ENCODE peak calls at places on chromosome 13, in seven cellular contexts. J is GM12891, T is GM12878, Z is HepG2, Y is H1, B is K562, F is SK-N-SH. N is an unnamed sample.

GRCh38 chr13:94704347-94705080 is 7.8 kb downstream of the SOX21 start:
- DNase-seq in B (no peak), T (no peak), F (peak), J (no peak), Y (no peak), Z (no peak), N (no peak)

GRCh38 chr13:91598655-91599054 is 200.2 kb downstream of the GPC5 start:
- DNase-seq in T (no peak), Y (no peak), J (no peak), F (no peak), Z (no peak), B (no peak), N (no peak)

GRCh38 chr13:67119481-67119883 is 110.7 kb downstream of the PCDH9 start:
- DNase-seq in J (no peak), Y (no peak), T (no peak), B (no peak), F (no peak), Z (no peak), N (no peak)

GRCh38 chr13:100300213-100300612 is 211.3 kb downstream of the PCCA start:
- DNase-seq in F (peak), T (no peak), Y (no peak), Z (no peak), B (no peak), J (no peak), N (no peak)

GRCh38 chr13:42320375-42320787 is 48.4 kb downstream of the AKAP11 start:
- DNase-seq in T (no peak), F (no peak), Z (no peak), J (no peak), B (no peak), Y (no peak), N (no peak)

GRCh38 chr13:47829684-47830083 is 171.4 kb downstream of the SUCLA2 start:
- DNase-seq in F (no peak), T (no peak), B (no peak), Z (no peak), Y (no peak), J (no peak), N (no peak)

GRCh38 chr13:94556016-94556415 is 39.9 kb downstream of the TGDS start:
- DNase-seq in T (no peak), F (no peak), J (no peak), Y (no peak), Z (no peak), B (no peak), N (no peak)

GRCh38 chr13:89688908-89689307 is 1658.6 kb upstream of the MIR17HG start:
- DNase-seq in Z (no peak), Y (no peak), T (no peak), J (no peak), F (no peak), B (no peak), N (no peak)

GRCh38 chr13:41492432-41493267 is 35.3 kb downstream of the RGCC start:
- DNase-seq in B (no peak), Y (no peak), F (no peak), J (no peak), Z (no peak), T (no peak), N (no peak)

GRCh38 chr13:57286511-57287098 is 119.6 kb downstream of the PRR20E start:
- DNase-seq in T (no peak), F (peak), J (no peak), Z (no peak), B (no peak), Y (no peak), N (no peak)

GRCh38 chr13:112446867-112447266 is 70.7 kb downstream of the SPACA7 start:
- DNase-seq in B (no peak), Y (no peak), Z (no peak), J (no peak), T (no peak), F (peak), N (no peak)

GRCh38 chr13:63041640-63042414 is 1626.2 kb upstream of the PCDH20 start:
- DNase-seq in J (no peak), B (no peak), F (no peak), Z (no peak), T (no peak), Y (no peak), N (no peak)

GRCh38 chr13:111145506-111145905 is 30.4 kb downstream of the ARHGEF7 start:
- DNase-seq in F (no peak), Y (no peak), J (no peak), T (no peak), B (no peak), Z (no peak), N (no peak)

GRCh38 chr13:111914241-111915103 is 152.5 kb upstream of the SOX1 start:
- DNase-seq in J (no peak), T (no peak), F (no peak), B (no peak), Y (no peak), Z (no peak), N (no peak)

GRCh38 chr13:70027551-70027950 is 80.1 kb upstream of the ATXN8OS start:
- DNase-seq in F (no peak), Z (no peak), Y (no peak), T (no peak), J (no peak), B (no peak), N (no peak)

GRCh38 chr13:30504081-30504480 is 38.3 kb upstream of the HMGB1 start:
- DNase-seq in T (peak), J (peak), F (no peak), Z (no peak), Y (no peak), B (peak), N (peak)

GRCh38 chr13:29436291-29436690 is 159.2 kb downstream of the SLC7A1 start:
- DNase-seq in T (no peak), Z (no peak), B (no peak), J (no peak), Y (no peak), F (no peak), N (no peak)

GRCh38 chr13:29438772-29439171 is 156.7 kb downstream of the SLC7A1 start:
- DNase-seq in F (no peak), J (no peak), Y (no peak), Z (no peak), T (no peak), B (no peak), N (no peak)

GRCh38 chr13:29435125-29435911 is 160.2 kb downstream of the SLC7A1 start:
- DNase-seq in Y (no peak), F (peak), T (no peak), J (no peak), B (no peak), Z (no peak), N (no peak)

GRCh38 chr13:29436721-29437250 is 158.7 kb downstream of the SLC7A1 start:
- DNase-seq in Z (no peak), T (no peak), J (no peak), F (no peak), B (no peak), Y (no peak), N (no peak)

DNA sequence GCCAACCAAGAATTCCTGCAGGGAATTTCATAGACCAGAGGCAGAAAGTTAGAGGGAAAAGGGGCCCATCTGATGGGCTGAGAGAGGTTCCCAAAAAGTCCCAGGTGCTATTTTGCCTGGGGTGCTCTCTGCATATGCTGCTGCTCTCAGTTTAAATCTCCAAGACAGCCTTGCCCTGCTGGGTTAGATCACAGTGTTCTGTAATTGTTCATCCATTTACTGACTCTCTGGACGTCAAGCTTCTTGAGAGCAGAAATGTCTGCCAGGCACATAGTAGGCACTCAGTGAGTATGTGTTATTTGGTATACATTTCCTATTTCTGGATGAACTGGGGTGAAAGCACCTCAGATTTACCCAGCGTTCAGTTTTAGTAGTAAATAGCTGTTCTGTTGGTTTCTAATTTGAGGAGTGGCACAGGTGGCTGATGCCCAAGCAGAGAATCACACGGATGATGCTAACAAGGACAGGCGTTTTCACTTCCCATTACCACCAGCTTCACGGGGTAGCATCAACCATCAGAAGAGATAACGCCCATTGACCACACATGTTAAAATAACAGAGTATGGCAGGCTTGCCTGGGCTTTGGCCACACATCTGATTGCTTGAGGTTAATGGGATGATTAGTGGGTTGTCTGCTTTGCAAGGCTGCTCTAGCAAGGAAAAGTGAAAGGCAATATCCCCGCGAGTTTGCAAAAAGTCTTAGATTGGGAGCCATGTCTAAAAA is 161.1 kb downstream of the SLC7A1 start:
- DNase-seq in Y (no peak), Z (no peak), T (peak), B (no peak), J (no peak), F (peak), N (no peak)
- TF ChIP-seq TAF1 in Y (no peak), Z (no peak), T (no peak), B (no peak), J (no peak), F (no peak), N (no peak)

DNA sequence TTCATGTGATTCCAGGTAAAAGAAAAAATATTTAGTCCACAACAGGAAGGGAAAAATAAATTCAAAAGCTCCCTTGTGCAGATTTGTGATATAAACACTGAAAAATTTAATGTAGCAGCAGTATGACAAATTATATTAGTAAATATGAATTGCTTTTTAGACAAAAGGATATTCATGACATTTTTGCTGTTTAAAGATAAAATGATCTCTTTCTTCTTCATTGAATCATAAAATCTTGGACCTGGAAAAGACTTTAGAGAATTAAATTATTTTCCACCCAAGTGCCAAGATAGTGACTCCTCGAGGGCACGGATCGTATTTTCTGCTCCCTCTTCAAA is 85.4 kb downstream of the MBNL2 start:
- DNase-seq in Y (no peak), J (no peak), T (no peak), F (no peak), B (no peak), Z (no peak), N (no peak)
- TF ChIP-seq TAF1 in Y (no peak), J (no peak), T (no peak), F (no peak), B (no peak), Z (no peak), N (no peak)

DNA sequence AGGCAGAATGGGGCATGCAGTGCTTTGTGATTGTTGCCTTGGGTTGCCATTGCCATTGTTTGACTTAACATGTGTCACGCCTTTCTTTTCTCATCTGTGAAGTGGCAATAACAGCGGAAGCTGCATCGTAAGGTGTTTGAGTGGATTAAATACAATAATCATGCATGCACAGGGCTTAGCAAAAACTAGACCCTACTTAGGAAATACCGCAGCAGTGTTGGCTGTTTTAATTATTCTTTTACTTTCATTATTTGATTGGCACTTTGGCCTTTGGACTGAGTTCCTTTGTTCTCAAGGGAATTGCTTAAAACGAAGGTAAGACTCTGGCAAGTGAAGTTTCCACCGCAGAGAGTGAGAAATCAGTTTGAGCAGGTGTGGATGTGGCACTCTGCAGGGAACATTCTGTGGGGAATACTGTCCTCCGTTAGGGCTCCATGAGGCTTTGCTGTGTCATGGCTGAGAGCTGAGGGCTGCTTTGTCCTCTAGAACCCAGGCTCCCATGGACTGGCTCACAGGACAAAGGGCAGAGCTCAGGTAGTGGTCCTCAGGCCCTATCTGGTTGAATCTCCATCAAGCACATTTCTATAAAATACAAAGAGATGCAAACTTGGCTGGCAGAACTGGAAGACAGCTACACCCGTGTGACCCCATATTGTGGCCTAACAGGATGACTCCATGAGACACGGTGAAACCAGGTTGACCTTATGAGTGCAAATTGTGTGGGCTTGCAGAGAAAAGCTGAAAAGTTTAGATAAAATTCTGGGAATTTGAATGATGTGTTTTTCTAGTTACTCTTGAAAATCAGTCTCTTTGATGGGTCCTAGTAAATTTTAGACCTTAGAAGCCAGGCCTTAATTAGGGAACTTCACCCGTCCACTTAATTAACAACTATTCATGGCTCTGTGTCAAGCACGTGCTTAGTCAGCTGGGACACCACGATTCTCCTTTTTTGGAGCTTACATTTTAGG is 407.2 kb downstream of the KCNRG start:
- DNase-seq in J (no peak), F (no peak), T (no peak), Z (no peak), B (peak), Y (no peak), N (no peak)
- TF ChIP-seq TAF1 in J (no peak), F (no peak), T (no peak), Z (no peak), B (no peak), Y (no peak), N (no peak)

GRCh38 chr13:114078501-114079451 is 53.6 kb downstream of the RASA3 start:
- DNase-seq in Z (no peak), T (no peak), F (no peak), B (no peak), J (no peak), Y (no peak), N (no peak)
- TF ChIP-seq TAF1 in Z (no peak), T (no peak), F (no peak), B (no peak), J (no peak), Y (no peak), N (no peak)

GRCh38 chr13:65112123-65113075 is 2117.7 kb downstream of the PCDH9 start:
- DNase-seq in Z (no peak), F (no peak), Y (no peak), B (no peak), T (no peak), J (no peak), N (no peak)
- TF ChIP-seq TAF1 in Z (no peak), F (no peak), Y (no peak), B (no peak), T (no peak), J (no peak), N (no peak)

GRCh38 chr13:36998624-36999041 is 507 bp downstream of the ALG5 start:
- DNase-seq in Z (no peak), T (no peak), B (peak), J (no peak), Y (no peak), F (peak), N (peak)
- TF ChIP-seq TAF1 in Z (no peak), T (no peak), B (no peak), J (no peak), Y (no peak), F (no peak), N (no peak)

GRCh38 chr13:27128825-27129627 is 42.6 kb downstream of the USP12 start:
- DNase-seq in Z (no peak), F (no peak), Y (no peak), B (no peak), J (no peak), T (no peak), N (no peak)
- TF ChIP-seq TAF1 in Z (no peak), F (no peak), Y (no peak), B (no peak), J (no peak), T (no peak), N (no peak)

GRCh38 chr13:82248713-82249112 is 1633.6 kb downstream of the SLITRK1 start:
- DNase-seq in Y (no peak), B (no peak), J (no peak), Z (no peak), F (no peak), T (no peak), N (no peak)
- TF ChIP-seq TAF1 in Y (no peak), B (no peak), J (no peak), Z (no peak), F (no peak), T (no peak), N (no peak)

DNA sequence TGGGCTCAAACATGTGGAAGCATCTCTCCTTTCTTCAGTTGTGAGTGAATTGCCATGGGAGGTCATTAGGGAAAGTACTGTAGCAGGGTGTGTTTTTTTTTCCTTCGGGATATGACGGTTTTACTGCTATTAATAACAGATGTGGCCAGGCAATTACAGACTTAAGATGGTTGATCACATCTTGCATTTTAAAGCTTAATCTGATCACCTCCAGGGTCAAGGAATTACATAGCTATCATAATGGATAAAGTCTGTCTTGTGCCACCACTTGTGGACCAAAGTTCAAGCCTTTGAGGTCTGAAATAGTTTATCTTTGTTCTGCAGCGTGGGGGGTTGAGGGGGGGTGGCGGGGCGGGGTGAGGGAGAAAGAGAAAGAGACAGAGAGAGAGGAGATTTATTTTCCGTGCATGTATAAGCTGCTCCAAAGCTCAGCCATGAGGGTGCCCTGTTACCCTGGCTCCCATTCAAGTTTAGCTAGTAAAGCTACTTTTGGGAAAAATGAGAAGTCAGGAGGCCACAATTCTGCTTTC is 5.5 kb upstream of the SERP2 start:
- DNase-seq in B (peak), F (peak), J (no peak), T (no peak), Y (no peak), Z (no peak), N (no peak)
- TF ChIP-seq TAF1 in B (no peak), F (no peak), J (no peak), T (no peak), Y (no peak), Z (no peak), N (no peak)

N was measured in GM12892.